ENCODE peak calls at places on chromosomes 11 and 22, in six cellular contexts. S is left ventricle myocardium inferior; C is CD4-positive, CD25-positive, alpha-beta regulatory T cell; G is cardiac muscle cell; X is gastrocnemius medialis; B is SK-N-SH. L is an unnamed sample.
A peak's percentile ranks its signal among the peaks of the same experiment; 100 is the strongest.

GRCh38 chr22:26890870-26891269 is 233.5 kb downstream of the MIAT start:
- DNase-seq in S (no peak), C (no peak), G (no peak), X (no peak), B (no peak), L (no peak)

GRCh38 chr11:57596266-57596885 is 1.1 kb upstream of the SERPING1 start:
- DNase-seq in S (no peak), C (no peak), G (no peak), X (no peak), B (no peak), L (no peak)

GRCh38 chr11:726278-726915 is 20.4 kb downstream of the EPS8L2 start:
- DNase-seq in S (no peak), C (peak; percentile 42), G (peak; percentile 30), X (no peak), B (peak; percentile 71), L (peak; percentile 50)

GRCh38 chr11:94639901-94640721 is 72.9 kb downstream of the PIWIL4 start:
- DNase-seq in S (peak; percentile 35), C (no peak), G (no peak), X (no peak), B (no peak), L (no peak)

GRCh38 chr22:17779286-17780115 is 5.2 kb upstream of the BID start:
- DNase-seq in S (no peak), C (no peak), G (no peak), X (no peak), B (no peak), L (no peak)

GRCh38 chr11:67269401-67270255 is 3.4 kb downstream of the GRK2 start:
- DNase-seq in S (no peak), C (no peak), G (no peak), X (no peak), B (no peak), L (peak; percentile 70)

GRCh38 chr22:17920145-17920605 is 104.2 kb downstream of the MICAL3 start:
- DNase-seq in S (peak; percentile 76), C (no peak), G (peak; percentile 66), X (no peak), B (peak; percentile 79), L (no peak)

GRCh38 chr22:32175751-32176644 is 16.9 kb upstream of the C22orf42 start:
- DNase-seq in S (no peak), C (no peak), G (no peak), X (no peak), B (peak; percentile 62), L (no peak)

GRCh38 chr22:35685731-35686130 is 31.9 kb upstream of the APOL5 start:
- DNase-seq in S (no peak), C (no peak), G (peak; percentile 10), X (peak; percentile 58), B (no peak), L (no peak)

GRCh38 chr11:3136542-3137455 is 28.3 kb downstream of the OSBPL5 start:
- DNase-seq in S (peak; percentile 16), C (no peak), G (no peak), X (no peak), B (no peak), L (peak; percentile 88)

GRCh38 chr11:117219001-117219400 is 12.9 kb downstream of the PCSK7 start:
- DNase-seq in S (no peak), C (no peak), G (no peak), X (no peak), B (no peak), L (no peak)

GRCh38 chr22:46010177-46010867 is 33.4 kb upstream of the WNT7B start:
- DNase-seq in S (peak; percentile 11), C (no peak), G (peak; percentile 33), X (no peak), B (no peak), L (no peak)

GRCh38 chr11:6812391-6813005 is 13.0 kb upstream of the OR6A2 start:
- DNase-seq in S (no peak), C (peak; percentile 4), G (peak; percentile 54), X (no peak), B (peak; percentile 57), L (peak; percentile 15)

GRCh38 chr11:27075192-27075591 is 34.6 kb downstream of the BBOX1 start:
- DNase-seq in S (no peak), C (no peak), G (peak; percentile 14), X (no peak), B (no peak), L (no peak)

GRCh38 chr11:45806937-45807791 is 2.2 kb downstream of the SLC35C1 start:
- DNase-seq in S (no peak), C (no peak), G (no peak), X (no peak), B (no peak), L (no peak)

GRCh38 chr11:99271527-99271926 is 250.8 kb downstream of the CNTN5 start:
- DNase-seq in S (no peak), C (no peak), G (no peak), X (no peak), B (no peak), L (no peak)

GRCh38 chr22:31852691-31853370 is 91.5 kb upstream of the YWHAH start:
- DNase-seq in S (no peak), C (no peak), G (peak; percentile 11), X (no peak), B (no peak), L (no peak)

GRCh38 chr11:15563054-15563453 is 448.3 kb downstream of the INSC start:
- DNase-seq in S (no peak), C (no peak), G (no peak), X (no peak), B (no peak), L (no peak)

GRCh38 chr11:13321431-13321830 is 43.8 kb downstream of the BMAL1 start:
- DNase-seq in S (no peak), C (no peak), G (no peak), X (no peak), B (no peak), L (no peak)

GRCh38 chr11:91305402-91305801 is 919.2 kb upstream of the FAT3 start:
- DNase-seq in S (no peak), C (no peak), G (no peak), X (no peak), B (no peak), L (no peak)

GRCh38 chr22:41405588-41405987 is 23.8 kb downstream of the TEF start:
- DNase-seq in S (no peak), C (no peak), G (no peak), X (no peak), B (no peak), L (no peak)

GRCh38 chr22:29755889-29756288 is 10.9 kb downstream of the ZMAT5 start:
- DNase-seq in S (peak; percentile 23), C (no peak), G (no peak), X (peak; percentile 31), B (no peak), L (no peak)

GRCh38 chr11:120566176-120566575 is 54.6 kb downstream of the GRIK4 start:
- DNase-seq in S (no peak), C (no peak), G (peak; percentile 17), X (no peak), B (no peak), L (no peak)

GRCh38 chr11:10208045-10208674 is 85.9 kb downstream of the SBF2 start:
- DNase-seq in S (no peak), C (no peak), G (peak; percentile 64), X (no peak), B (peak; percentile 56), L (no peak)

GRCh38 chr11:131868769-131869482 is 498.5 kb downstream of the NTM start:
- DNase-seq in S (no peak), C (no peak), G (no peak), X (no peak), B (no peak), L (no peak)

GRCh38 chr11:33941637-33942160 is 49.8 kb upstream of the LMO2 start:
- DNase-seq in S (peak; percentile 22), C (no peak), G (peak; percentile 62), X (no peak), B (peak; percentile 56), L (peak; percentile 54)

GRCh38 chr11:44559207-44559943 is 6.1 kb upstream of the CD82 start:
- DNase-seq in S (no peak), C (no peak), G (no peak), X (no peak), B (no peak), L (no peak)

GRCh38 chr11:93051181-93051580 is 81.7 kb downstream of the MTNR1B start:
- DNase-seq in S (no peak), C (no peak), G (peak; percentile 42), X (no peak), B (no peak), L (no peak)

GRCh38 chr11:125887373-125888324 is at the start of gene HYLS1:
- DNase-seq in S (peak; percentile 95), C (peak; percentile 94), G (peak; percentile 99), X (peak; percentile 91), B (peak; percentile 90), L (peak; percentile 78)

GRCh38 chr11:64933935-64934693 is 1.6 kb downstream of the GPHA2 start:
- DNase-seq in S (no peak), C (no peak), G (no peak), X (no peak), B (no peak), L (peak; percentile 9)

GRCh38 chr11:64934765-64935633 is 694 bp downstream of the GPHA2 start:
- DNase-seq in S (no peak), C (no peak), G (no peak), X (no peak), B (no peak), L (no peak)

GRCh38 chr11:64933213-64933934 is 2.3 kb downstream of the GPHA2 start:
- DNase-seq in S (no peak), C (no peak), G (no peak), X (no peak), B (no peak), L (no peak)

GRCh38 chr11:64935634-64936081 is at the start of gene GPHA2:
- DNase-seq in S (no peak), C (no peak), G (peak; percentile 40), X (no peak), B (no peak), L (no peak)

DNA sequence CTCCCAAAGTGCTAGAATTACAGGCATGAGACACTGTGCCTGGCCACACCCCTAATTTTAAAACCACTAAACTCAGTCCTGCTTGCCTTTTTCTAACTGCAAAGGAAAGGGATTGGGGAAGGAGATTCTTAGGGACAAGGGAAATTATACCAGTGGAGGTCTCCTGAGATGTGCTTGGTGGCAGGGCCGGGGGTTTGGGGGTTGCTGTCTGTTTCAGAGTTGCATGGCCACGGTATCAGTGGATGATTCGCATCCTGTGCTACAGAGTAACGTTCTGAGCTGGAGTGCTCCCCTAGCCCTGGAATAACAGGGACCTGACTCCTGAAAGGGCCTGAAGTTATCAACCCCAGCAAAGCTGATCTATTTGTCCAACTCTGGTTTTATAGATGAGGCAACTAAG is 846 bp upstream of the GPHA2 start:
- DNase-seq in S (no peak), C (no peak), G (no peak), X (no peak), B (no peak), L (no peak)
- H3K27me3 ChIP-seq in S (no peaks in the 10 kb centered on the region), C (peaks cover under 1% of the 10 kb centered on the region), G (no peaks in the 10 kb centered on the region), X (no peaks in the 10 kb centered on the region), B (no peaks in the 10 kb centered on the region), L (no peaks in the 10 kb centered on the region)

GRCh38 chr22:20549232-20549841 is 41.9 kb downstream of the MED15 start:
- DNase-seq in S (no peak), C (peak; percentile 45), G (peak; percentile 59), X (no peak), B (no peak), L (no peak)
- H3K27me3 ChIP-seq in S (no peaks in the 10 kb centered on the region), C (no peaks in the 10 kb centered on the region), G (no peaks in the 10 kb centered on the region), X (no peaks in the 10 kb centered on the region), B (no peaks in the 10 kb centered on the region), L (no peaks in the 10 kb centered on the region)

GRCh38 chr22:49417326-49417725 is 410.3 kb downstream of the BRD1 start:
- DNase-seq in S (no peak), C (no peak), G (no peak), X (no peak), B (no peak), L (no peak)
- H3K27me3 ChIP-seq in S (peaks cover 35% of the 10 kb centered on the region), C (no peaks in the 10 kb centered on the region), G (no peaks in the 10 kb centered on the region), X (no peaks in the 10 kb centered on the region), B (no peaks in the 10 kb centered on the region), L (no peaks in the 10 kb centered on the region)

GRCh38 chr11:75241036-75241905 is 697 bp downstream of the TPBGL start:
- DNase-seq in S (peak; percentile 83), C (peak; percentile 73), G (peak; percentile 90), X (peak; percentile 23), B (peak; percentile 98), L (peak; percentile 70)
- H3K27me3 ChIP-seq in S (peaks cover 87% of the 10 kb centered on the region), C (peaks cover 22% of the 10 kb centered on the region), G (peaks cover 88% of the 10 kb centered on the region), X (peaks cover 27% of the 10 kb centered on the region), B (peaks cover 37% of the 10 kb centered on the region), L (peaks cover 33% of the 10 kb centered on the region)

L was measured in HL-60.